ENCODE peak calls at places on chromosome 21, in four cellular contexts. T is heart right ventricle; D is SK-N-SH; G is naive thymus-derived CD4-positive, alpha-beta T cell. Z is an unnamed sample.

GRCh38 chr21:42552407-42553336 is 39.0 kb downstream of the SLC37A1 start:
- DNase-seq in D (no peak), G (no peak), T (no peak), Z (peak; percentile 19)

GRCh38 chr21:34530264-34530663 is 18.3 kb upstream of the KCNE1 start:
- DNase-seq in D (no peak), T (no peak), G (no peak), Z (no peak)

GRCh38 chr21:31255846-31256395 is 88.1 kb downstream of the TIAM1 start:
- DNase-seq in T (no peak), D (no peak), G (no peak), Z (no peak)

GRCh38 chr21:43639470-43640178 is 19.7 kb downstream of the HSF2BP start:
- DNase-seq in G (no peak), T (no peak), D (no peak), Z (no peak)

GRCh38 chr21:30349572-30349971 is 1.2 kb upstream of the KRTAP23-1 start:
- DNase-seq in G (no peak), D (no peak), T (no peak), Z (no peak)

GRCh38 chr21:28126521-28127317 is 866.0 kb downstream of the LTN1 start:
- DNase-seq in D (no peak), T (no peak), G (no peak), Z (no peak)

GRCh38 chr21:42587036-42587435 is 66.4 kb upstream of the PDE9A start:
- DNase-seq in D (no peak), T (no peak), G (no peak), Z (peak; percentile 39)

GRCh38 chr21:34073749-34074282 is 438 bp downstream of the MRPS6 start:
- DNase-seq in D (peak; percentile 76), T (peak; percentile 58), G (no peak), Z (peak; percentile 55)

GRCh38 chr21:24895885-24896734 is 711.2 kb downstream of the MRPL39 start:
- DNase-seq in T (no peak), G (no peak), D (peak; percentile 1), Z (peak; percentile 47)

GRCh38 chr21:38768385-38769071 is 37.2 kb upstream of the ETS2 start:
- DNase-seq in D (no peak), T (no peak), G (peak; percentile 59), Z (no peak)

GRCh38 chr21:39118604-39119215 is 64.5 kb downstream of the PSMG1 start:
- DNase-seq in D (no peak), T (no peak), G (no peak), Z (peak; percentile 18)

GRCh38 chr21:26840912-26841311 is 4.3 kb downstream of the ADAMTS1 start:
- DNase-seq in D (peak; percentile 29), G (no peak), T (peak; percentile 46), Z (no peak)

GRCh38 chr21:29258626-29259335 is 39.9 kb upstream of the BACH1 start:
- DNase-seq in G (no peak), T (no peak), D (no peak), Z (no peak)

GRCh38 chr21:31398574-31398973 is 54.5 kb upstream of the TIAM1 start:
- DNase-seq in G (no peak), T (no peak), D (no peak), Z (no peak)

GRCh38 chr21:38352536-38353219 is 95.9 kb downstream of the KCNJ15 start:
- DNase-seq in G (peak; percentile 27), T (no peak), D (peak; percentile 35), Z (peak; percentile 92)

GRCh38 chr21:43025636-43026180 is 49.9 kb downstream of the CBS start:
- DNase-seq in D (no peak), T (no peak), G (no peak), Z (no peak)

GRCh38 chr21:43916691-43917514 is 51.9 kb downstream of the AGPAT3 start:
- DNase-seq in D (no peak), T (no peak), G (peak; percentile 81), Z (peak; percentile 66)

GRCh38 chr21:14673649-14674048 is 127.5 kb upstream of the SAMSN1 start:
- DNase-seq in D (no peak), T (no peak), G (no peak), Z (no peak)

GRCh38 chr21:28944296-28944695 is 48.4 kb downstream of the LTN1 start:
- DNase-seq in G (no peak), T (no peak), D (no peak), Z (no peak)

GRCh38 chr21:31877558-31877957 is 4.7 kb downstream of the HUNK start:
- DNase-seq in G (no peak), D (no peak), T (no peak), Z (no peak)

GRCh38 chr21:38241029-38241740 is 15.6 kb upstream of the KCNJ15 start:
- DNase-seq in G (no peak), D (no peak), T (peak; percentile 38), Z (no peak)

GRCh38 chr21:25215698-25216384 is 391.4 kb downstream of the MRPL39 start:
- DNase-seq in D (no peak), G (no peak), T (no peak), Z (no peak)

GRCh38 chr21:28771790-28772501 is 220.7 kb downstream of the LTN1 start:
- DNase-seq in D (no peak), G (no peak), T (no peak), Z (no peak)

GRCh38 chr21:27206368-27206982 is 239.6 kb upstream of the ADAMTS5 start:
- DNase-seq in G (no peak), D (no peak), T (no peak), Z (peak; percentile 47)

GRCh38 chr21:16536661-16537359 is 807.0 kb downstream of the USP25 start:
- DNase-seq in G (no peak), T (no peak), D (no peak), Z (no peak)

GRCh38 chr21:17492415-17493168 is 20.3 kb upstream of the CXADR start:
- DNase-seq in T (no peak), D (no peak), G (no peak), Z (peak; percentile 66)

GRCh38 chr21:16563795-16564194 is 834.0 kb downstream of the USP25 start:
- DNase-seq in G (no peak), T (no peak), D (no peak), Z (peak; percentile 83)

GRCh38 chr21:26966360-26966977 is 419 bp downstream of the ADAMTS5 start:
- DNase-seq in G (no peak), D (no peak), T (no peak), Z (no peak)

GRCh38 chr21:36709868-36710728 is 11.2 kb downstream of the SIM2 start:
- DNase-seq in T (no peak), G (no peak), D (no peak), Z (peak; percentile 74)

GRCh38 chr21:24150753-24151152 is 1456.5 kb downstream of the MRPL39 start:
- DNase-seq in T (no peak), G (no peak), D (no peak), Z (no peak)

GRCh38 chr21:39221282-39221996 is 38.2 kb upstream of the PSMG1 start:
- DNase-seq in T (no peak), G (no peak), D (no peak), Z (no peak)

GRCh38 chr21:38351176-38351959 is 94.6 kb downstream of the KCNJ15 start:
- DNase-seq in D (no peak), G (no peak), T (no peak), Z (peak; percentile 41)

GRCh38 chr21:35699360-35699759 is 361.0 kb downstream of the SETD4 start:
- DNase-seq in G (no peak), D (no peak), T (no peak), Z (no peak)
- H3K27ac ChIP-seq in G (no peak overlapping the region), D (no peak overlapping the region), T (no peak overlapping the region), Z (no peak overlapping the region)

GRCh38 chr21:19123053-19123452 is 719.5 kb upstream of the TMPRSS15 start:
- DNase-seq in D (no peak), G (no peak), T (no peak), Z (no peak)

GRCh38 chr21:19120591-19120990 is 717.0 kb upstream of the TMPRSS15 start:
- DNase-seq in G (no peak), D (no peak), T (no peak), Z (peak; percentile 57)

GRCh38 chr21:19123525-19123924 is 719.9 kb upstream of the TMPRSS15 start:
- DNase-seq in D (no peak), G (no peak), T (no peak), Z (no peak)

DNA sequence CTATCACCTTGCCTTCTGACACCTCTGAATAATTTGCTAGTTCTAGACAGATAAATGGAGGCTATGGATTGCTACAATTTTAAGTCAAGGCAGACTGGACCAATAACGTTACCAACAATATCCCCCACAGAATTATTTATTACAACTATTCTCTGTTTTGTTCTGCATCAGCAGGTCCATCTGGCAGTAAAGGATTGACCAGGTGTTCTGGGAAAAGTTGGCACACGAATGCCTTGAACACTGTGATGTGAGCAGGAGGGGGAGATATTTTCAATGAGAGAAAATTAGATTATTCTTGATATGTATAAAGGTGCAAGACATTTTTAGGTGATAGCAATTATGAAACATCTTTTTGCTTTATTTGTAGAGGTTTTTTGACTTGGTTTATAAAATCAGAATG is 718.8 kb upstream of the TMPRSS15 start:
- DNase-seq in D (no peak), T (no peak), G (no peak), Z (no peak)
- H3K9me3 ChIP-seq in D (no peaks in the 10 kb centered on the region), T (no peaks in the 10 kb centered on the region), G (no peaks in the 10 kb centered on the region), Z (no peaks in the 10 kb centered on the region)

GRCh38 chr21:44925027-44925755 is 4.5 kb upstream of the ITGB2 start:
- DNase-seq in G (peak; percentile 47), D (no peak), T (no peak), Z (no peak)

GRCh38 chr21:44924611-44925010 is 3.9 kb upstream of the ITGB2 start:
- DNase-seq in T (no peak), G (no peak), D (no peak), Z (peak; percentile 17)

GRCh38 chr21:44927587-44928461 is 7.1 kb upstream of the ITGB2 start:
- DNase-seq in G (peak; percentile 90), D (no peak), T (peak; percentile 57), Z (peak; percentile 86)

GRCh38 chr21:44927259-44927586 is 6.5 kb upstream of the ITGB2 start:
- DNase-seq in G (no peak), T (no peak), D (no peak), Z (no peak)

GRCh38 chr21:44926364-44927101 is 5.8 kb upstream of the ITGB2 start:
- DNase-seq in G (peak; percentile 71), D (no peak), T (no peak), Z (peak; percentile 54)
- H3K4me1 ChIP-seq in G (peaks cover 71% of the 10 kb centered on the region), D (peaks cover 12% of the 10 kb centered on the region), T (peaks cover 7% of the 10 kb centered on the region), Z (peaks cover 5% of the 10 kb centered on the region)

GRCh38 chr21:41425588-41425953 is 468 bp upstream of the MX1 start:
- DNase-seq in T (no peak), D (no peak), G (no peak), Z (no peak)
- H3K27ac ChIP-seq in T (peak overlapping the region; percentile 65), D (no peak overlapping the region), G (peak overlapping the region; percentile 92), Z (no peak overlapping the region)

GRCh38 chr21:33026878-33027400 is 1.2 kb downstream of the OLIG2 start:
- DNase-seq in G (no peak), T (no peak), D (no peak), Z (peak; percentile 74)
- H3K9me3 ChIP-seq in G (no peaks in the 10 kb centered on the region), T (no peaks in the 10 kb centered on the region), D (no peaks in the 10 kb centered on the region), Z (no peaks in the 10 kb centered on the region)

GRCh38 chr21:45992311-45993209 is 11.0 kb downstream of the COL6A1 start:
- DNase-seq in G (no peak), D (no peak), T (peak; percentile 25), Z (peak; percentile 37)
- H3K4me1 ChIP-seq in G (no peaks in the 10 kb centered on the region), D (no peaks in the 10 kb centered on the region), T (no peaks in the 10 kb centered on the region), Z (no peaks in the 10 kb centered on the region)